ENCODE peak calls at places on chromosomes 7 and 10, in seven cellular contexts. R is adipocyte; V is fibroblast of lung; X is NCI-H345; T is ureter; K is CD8-positive, alpha-beta T cell; O is right lobe of liver. D is an unnamed sample.

GRCh38 chr10:6269953-6270867 is 67.5 kb downstream of the PFKFB3 start:
- DNase-seq in R (no peak), V (no peak), X (no peak), T (no peak), K (peak), O (no peak), D (no peak)

GRCh38 chr7:130144632-130145171 is 60.5 kb downstream of the TMEM209 start:
- DNase-seq in R (peak), V (no peak), X (no peak), T (no peak), K (no peak), O (no peak), D (no peak)

GRCh38 chr7:75028299-75028698 is 45.3 kb downstream of the RCC1L start:
- DNase-seq in R (no peak), V (no peak), X (no peak), T (no peak), K (no peak), O (no peak), D (no peak)

GRCh38 chr10:46080886-46081285 is 34.8 kb upstream of the MSMB start:
- DNase-seq in R (peak), V (no peak), X (no peak), T (no peak), K (no peak), O (no peak), D (no peak)

GRCh38 chr10:122368502-122369254 is 5.8 kb upstream of the PLEKHA1 start:
- DNase-seq in R (no peak), V (no peak), X (no peak), T (no peak), K (no peak), O (no peak), D (no peak)

GRCh38 chr7:42170724-42171123 is 66.3 kb downstream of the GLI3 start:
- DNase-seq in R (no peak), V (no peak), X (no peak), T (no peak), K (no peak), O (no peak), D (no peak)

GRCh38 chr7:45151967-45152366 is 5.6 kb upstream of the RAMP3 start:
- DNase-seq in R (no peak), V (no peak), X (no peak), T (no peak), K (no peak), O (no peak), D (no peak)

GRCh38 chr7:99551329-99551728 is 585 bp downstream of the FAM200A start:
- DNase-seq in R (peak), V (no peak), X (no peak), T (no peak), K (no peak), O (no peak), D (no peak)

GRCh38 chr7:1800876-1801275 is 130.8 kb downstream of the ELFN1 start:
- DNase-seq in R (no peak), V (peak), X (no peak), T (peak), K (no peak), O (no peak), D (no peak)

GRCh38 chr7:156001496-156002260 is 189.4 kb upstream of the SHH start:
- DNase-seq in R (no peak), V (no peak), X (no peak), T (no peak), K (no peak), O (no peak), D (no peak)

GRCh38 chr7:78499966-78500365 is 701.4 kb downstream of the PHTF2 start:
- DNase-seq in R (peak), V (no peak), X (no peak), T (no peak), K (no peak), O (no peak), D (no peak)

GRCh38 chr10:19629559-19629958 is 186.7 kb upstream of the PLXDC2 start:
- DNase-seq in R (peak), V (peak), X (no peak), T (peak), K (no peak), O (peak), D (peak)

GRCh38 chr10:74921744-74922143 is 95.3 kb downstream of the KAT6B start:
- DNase-seq in R (no peak), V (no peak), X (no peak), T (no peak), K (no peak), O (no peak), D (no peak)

GRCh38 chr10:52423369-52423768 is 109.3 kb downstream of the DKK1 start:
- DNase-seq in R (peak), V (no peak), X (no peak), T (no peak), K (no peak), O (no peak), D (no peak)

GRCh38 chr7:42495251-42495650 is 258.2 kb upstream of the GLI3 start:
- DNase-seq in R (peak), V (peak), X (no peak), T (no peak), K (no peak), O (no peak), D (no peak)

GRCh38 chr10:110498982-110499795 is 1.5 kb downstream of the DUSP5 start:
- DNase-seq in R (peak), V (peak), X (no peak), T (no peak), K (no peak), O (no peak), D (no peak)

GRCh38 chr10:104139221-104139620 is 17.2 kb downstream of the SFR1 start:
- DNase-seq in R (no peak), V (peak), X (no peak), T (no peak), K (no peak), O (no peak), D (no peak)

GRCh38 chr10:89805599-89806013 is 104.2 kb downstream of the KIF20B start:
- DNase-seq in R (no peak), V (no peak), X (no peak), T (no peak), K (no peak), O (no peak), D (no peak)

GRCh38 chr10:71136036-71136690 is 76.2 kb upstream of the UNC5B start:
- DNase-seq in R (no peak), V (no peak), X (no peak), T (no peak), K (no peak), O (no peak), D (peak)

GRCh38 chr7:351256-351655 is 61.3 kb downstream of the FOXL3 start:
- DNase-seq in R (no peak), V (no peak), X (no peak), T (no peak), K (peak), O (no peak), D (no peak)

GRCh38 chr10:78200686-78201085 is 167.0 kb downstream of the RPS24 start:
- DNase-seq in R (no peak), V (no peak), X (no peak), T (no peak), K (no peak), O (no peak), D (no peak)

GRCh38 chr7:30810986-30811385 is 39.8 kb downstream of the MINDY4 start:
- DNase-seq in R (no peak), V (no peak), X (no peak), T (no peak), K (no peak), O (no peak), D (no peak)

GRCh38 chr10:96560970-96561887 is 25.6 kb downstream of the TM9SF3 start:
- DNase-seq in R (peak), V (peak), X (no peak), T (no peak), K (no peak), O (no peak), D (no peak)

GRCh38 chr7:100490483-100491191 is 6.9 kb downstream of the NYAP1 start:
- DNase-seq in R (no peak), V (no peak), X (no peak), T (no peak), K (no peak), O (no peak), D (no peak)

GRCh38 chr7:21353388-21353780 is 74.5 kb upstream of the SP4 start:
- DNase-seq in R (no peak), V (no peak), X (no peak), T (no peak), K (no peak), O (no peak), D (no peak)

GRCh38 chr10:131117416-131118212 is 193.9 kb downstream of the TCERG1L start:
- DNase-seq in R (no peak), V (no peak), X (no peak), T (no peak), K (no peak), O (no peak), D (no peak)

GRCh38 chr10:22682237-22683192 is 31.9 kb downstream of the PIP4K2A start:
- DNase-seq in R (no peak), V (peak), X (no peak), T (no peak), K (peak), O (no peak), D (no peak)

GRCh38 chr7:142375710-142376313 is 118.0 kb upstream of the PRSS58 start:
- DNase-seq in R (peak), V (peak), X (peak), T (no peak), K (no peak), O (no peak), D (no peak)

GRCh38 chr7:112965506-112965905 is 121.1 kb downstream of the GPR85 start:
- DNase-seq in R (peak), V (no peak), X (no peak), T (no peak), K (no peak), O (no peak), D (no peak)

GRCh38 chr10:132865236-132865635 is 77.1 kb downstream of the CFAP46 start:
- DNase-seq in R (no peak), V (no peak), X (no peak), T (peak), K (no peak), O (peak), D (no peak)

GRCh38 chr7:120857558-120858298 is at the start of gene TSPAN12:
- DNase-seq in R (peak), V (peak), X (peak), T (peak), K (peak), O (peak), D (peak)

D was measured in right atrium auricular region.